ENCODE peak calls at places on chromosomes 13 and 19, in five cellular contexts. W, V, M, F and B are unnamed samples.

GRCh38 chr13:80149757-80150156 is 191.2 kb downstream of the SPRY2 start:
- DNase-seq in V (no peak), M (no peak), W (no peak), F (no peak), B (no peak)

GRCh38 chr13:36725936-36726335 is 52.1 kb downstream of the SERTM1 start:
- DNase-seq in W (no peak), V (no peak), F (no peak), M (no peak), B (no peak)

GRCh38 chr13:36918246-36919060 is 1.6 kb downstream of the SMAD9 start:
- DNase-seq in F (no peak), W (no peak), V (no peak), M (no peak), B (no peak)

GRCh38 chr19:4474504-4475136 is 2.5 kb downstream of the HDGFL2 start:
- DNase-seq in F (peak), V (no peak), W (no peak), M (no peak), B (no peak)

GRCh38 chr13:72368031-72368430 is 359.4 kb downstream of the MZT1 start:
- DNase-seq in M (no peak), V (no peak), F (no peak), W (no peak), B (no peak)

GRCh38 chr13:36674337-36675212 is 755 bp downstream of the SERTM1 start:
- DNase-seq in M (no peak), F (no peak), V (no peak), W (no peak), B (no peak)

GRCh38 chr13:80577951-80578670 is 237.2 kb upstream of the SPRY2 start:
- DNase-seq in V (no peak), F (no peak), W (peak), M (no peak), B (no peak)

GRCh38 chr13:94329754-94330551 is 149.5 kb downstream of the DCT start:
- DNase-seq in F (no peak), M (no peak), W (no peak), V (no peak), B (no peak)

GRCh38 chr13:67119481-67119883 is 110.7 kb downstream of the PCDH9 start:
- DNase-seq in F (no peak), W (no peak), V (no peak), M (no peak), B (no peak)